ENCODE peak calls at places on chromosomes 3 and 15, in four cellular contexts. Q, S, U and I are unnamed samples.

GRCh38 chr3:157499342-157499963 is 3.8 kb downstream of the VEPH1 start:
- DNase-seq in S (peak), Q (no peak), U (no peak), I (peak)

GRCh38 chr3:522888-523287 is 326.3 kb downstream of the CHL1 start:
- DNase-seq in U (no peak), Q (no peak), S (no peak), I (no peak)

GRCh38 chr15:101597360-101597928 is 54.7 kb downstream of the TM2D3 start:
- DNase-seq in Q (no peak), S (no peak), U (no peak), I (no peak)

GRCh38 chr3:60542981-60543380 is 708.3 kb downstream of the FHIT start:
- DNase-seq in S (no peak), Q (no peak), U (no peak), I (no peak)

GRCh38 chr15:70753101-70753829 is 10.1 kb downstream of the UACA start:
- DNase-seq in U (no peak), S (no peak), Q (no peak), I (no peak)

GRCh38 chr3:188218571-188218970 is 64.6 kb downstream of the LPP start:
- DNase-seq in U (no peak), Q (no peak), S (no peak), I (no peak)

GRCh38 chr15:89071471-89071870 is 16.8 kb upstream of the ABHD2 start:
- DNase-seq in U (no peak), Q (no peak), S (no peak), I (no peak)

GRCh38 chr15:61232266-61232665 is 3.2 kb upstream of the RORA start:
- DNase-seq in Q (no peak), S (no peak), U (no peak), I (no peak)

GRCh38 chr3:144643778-144644191 is 672.2 kb downstream of the DIPK2A start:
- DNase-seq in Q (peak), U (no peak), S (no peak), I (no peak)

GRCh38 chr3:72907131-72907697 is 19.4 kb downstream of the GXYLT2 start:
- DNase-seq in Q (peak), U (no peak), S (no peak), I (no peak)

GRCh38 chr3:72960812-72961518 is 35.6 kb upstream of the PPP4R2 start:
- DNase-seq in U (no peak), Q (peak), S (no peak), I (no peak)

GRCh38 chr15:98896002-98896721 is 111.4 kb downstream of the PGPEP1L start:
- DNase-seq in Q (peak), U (no peak), S (no peak), I (no peak)

GRCh38 chr3:197225579-197225978 is 72.8 kb downstream of the DLG1 start:
- DNase-seq in S (no peak), U (no peak), Q (no peak), I (no peak)

GRCh38 chr15:73752817-73753214 is 335 bp downstream of the INSYN1 start:
- DNase-seq in U (no peak), S (peak), Q (no peak), I (no peak)

GRCh38 chr15:65917407-65917756 is 48.1 kb downstream of the RAB11A start:
- DNase-seq in Q (no peak), S (no peak), U (no peak), I (no peak)

GRCh38 chr15:65914981-65915925 is 46.0 kb downstream of the RAB11A start:
- DNase-seq in S (no peak), Q (no peak), U (no peak), I (no peak)

GRCh38 chr15:65916041-65916663 is 46.9 kb downstream of the RAB11A start:
- DNase-seq in S (no peak), Q (no peak), U (no peak), I (no peak)

GRCh38 chr15:65917936-65918335 is 48.6 kb downstream of the RAB11A start:
- DNase-seq in U (no peak), S (no peak), Q (no peak), I (no peak)

GRCh38 chr15:65916664-65917406 is 47.5 kb downstream of the RAB11A start:
- DNase-seq in Q (peak), U (no peak), S (peak), I (peak)
- TF ChIP-seq CTCF in Q (peak), U (no peak), S (peak), I (no peak)

GRCh38 chr15:69222002-69222474 is 61.6 kb downstream of the GLCE start:
- DNase-seq in S (no peak), Q (no peak), U (no peak), I (no peak)

GRCh38 chr15:69224383-69224782 is 63.9 kb downstream of the GLCE start:
- DNase-seq in U (no peak), Q (no peak), S (no peak), I (no peak)

GRCh38 chr15:69223083-69223813 is 62.8 kb downstream of the GLCE start:
- DNase-seq in Q (no peak), U (no peak), S (no peak), I (no peak)

GRCh38 chr15:69226028-69226355 is 65.6 kb downstream of the GLCE start:
- DNase-seq in S (no peak), U (no peak), Q (no peak), I (no peak)

GRCh38 chr15:69225355-69226027 is 65.1 kb downstream of the GLCE start:
- DNase-seq in Q (peak), U (no peak), S (no peak), I (no peak)
- TF ChIP-seq CTCF in Q (peak), U (no peak), S (peak), I (no peak)

GRCh38 chr15:50238263-50238662 is 27.3 kb downstream of the HDC start:
- DNase-seq in S (no peak), U (no peak), Q (no peak), I (no peak)
- TF ChIP-seq CTCF in S (no peak), U (no peak), Q (no peak), I (no peak)

GRCh38 chr3:53216723-53217122 is 39.1 kb downstream of the TKT start:
- DNase-seq in Q (no peak), U (no peak), S (peak), I (no peak)

GRCh38 chr3:53215816-53216215 is 40.0 kb downstream of the TKT start:
- DNase-seq in U (no peak), S (no peak), Q (no peak), I (no peak)

GRCh38 chr3:53217175-53217574 is 38.6 kb downstream of the TKT start:
- DNase-seq in Q (no peak), U (no peak), S (peak), I (no peak)

GRCh38 chr3:53213276-53213675 is 42.5 kb downstream of the TKT start:
- DNase-seq in U (no peak), Q (no peak), S (no peak), I (no peak)

DNA sequence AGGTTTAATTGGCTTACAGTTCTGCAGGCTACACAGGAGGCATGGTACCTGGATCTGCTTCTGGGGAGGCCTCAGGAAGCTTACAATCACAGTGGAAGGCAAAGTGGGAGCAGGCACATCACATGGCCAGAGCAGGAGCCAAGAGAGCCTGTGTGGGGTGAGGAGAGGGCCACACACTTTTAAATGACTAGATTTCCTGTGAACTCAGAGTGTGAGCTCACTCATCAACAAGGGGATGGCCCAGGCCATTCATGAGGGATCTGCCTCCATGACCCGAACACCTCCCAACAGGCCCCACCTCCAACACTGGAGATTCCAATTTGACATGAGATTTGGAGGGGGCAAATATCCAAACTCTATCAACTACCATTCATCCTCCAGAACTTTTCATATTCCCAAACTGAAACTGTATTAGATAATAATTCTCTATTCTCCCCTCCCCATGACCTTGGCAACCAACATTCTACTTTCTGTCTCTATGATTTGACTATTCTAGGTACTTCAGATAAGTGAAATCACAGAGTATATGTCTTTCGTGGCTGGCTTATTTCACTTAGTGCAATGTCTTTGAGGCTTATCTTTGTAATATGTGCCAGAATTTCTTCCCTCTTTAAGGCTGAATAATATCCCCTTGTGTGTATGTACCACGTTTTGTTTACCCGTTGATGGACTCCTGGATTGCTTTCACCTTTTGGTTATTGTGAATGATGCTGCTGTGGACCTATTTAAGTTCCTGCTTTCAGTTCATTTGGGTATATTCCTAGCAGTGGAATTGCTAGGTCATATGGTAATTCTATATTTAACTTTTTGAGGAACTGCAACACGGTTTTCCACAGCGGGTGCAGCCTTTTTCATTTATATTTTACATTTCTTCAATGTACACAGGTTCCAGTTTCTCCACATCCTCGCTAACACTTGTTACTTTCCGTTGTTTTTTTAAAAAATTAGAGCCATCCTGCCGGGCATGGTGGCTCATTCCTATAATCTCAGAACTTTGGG is 43.8 kb downstream of the TKT start:
- DNase-seq in S (no peak), U (no peak), Q (no peak), I (no peak)
- TF ChIP-seq CTCF in S (no peak), U (no peak), Q (no peak), I (no peak)

GRCh38 chr3:115839246-115839645 is 215.9 kb downstream of the GAP43 start:
- DNase-seq in Q (no peak), U (no peak), S (no peak), I (no peak)

GRCh38 chr3:115835946-115836345 is 212.6 kb downstream of the GAP43 start:
- DNase-seq in U (no peak), Q (no peak), S (no peak), I (no peak)

GRCh38 chr3:115834068-115834467 is 210.8 kb downstream of the GAP43 start:
- DNase-seq in Q (peak), U (no peak), S (no peak), I (no peak)

GRCh38 chr3:115838786-115839185 is 215.5 kb downstream of the GAP43 start:
- DNase-seq in Q (no peak), S (no peak), U (no peak), I (no peak)

GRCh38 chr3:115836944-115837343 is 213.6 kb downstream of the GAP43 start:
- DNase-seq in U (no peak), Q (peak), S (no peak), I (no peak)
- TF ChIP-seq CTCF in U (peak), Q (peak), S (peak), I (peak)

DNA sequence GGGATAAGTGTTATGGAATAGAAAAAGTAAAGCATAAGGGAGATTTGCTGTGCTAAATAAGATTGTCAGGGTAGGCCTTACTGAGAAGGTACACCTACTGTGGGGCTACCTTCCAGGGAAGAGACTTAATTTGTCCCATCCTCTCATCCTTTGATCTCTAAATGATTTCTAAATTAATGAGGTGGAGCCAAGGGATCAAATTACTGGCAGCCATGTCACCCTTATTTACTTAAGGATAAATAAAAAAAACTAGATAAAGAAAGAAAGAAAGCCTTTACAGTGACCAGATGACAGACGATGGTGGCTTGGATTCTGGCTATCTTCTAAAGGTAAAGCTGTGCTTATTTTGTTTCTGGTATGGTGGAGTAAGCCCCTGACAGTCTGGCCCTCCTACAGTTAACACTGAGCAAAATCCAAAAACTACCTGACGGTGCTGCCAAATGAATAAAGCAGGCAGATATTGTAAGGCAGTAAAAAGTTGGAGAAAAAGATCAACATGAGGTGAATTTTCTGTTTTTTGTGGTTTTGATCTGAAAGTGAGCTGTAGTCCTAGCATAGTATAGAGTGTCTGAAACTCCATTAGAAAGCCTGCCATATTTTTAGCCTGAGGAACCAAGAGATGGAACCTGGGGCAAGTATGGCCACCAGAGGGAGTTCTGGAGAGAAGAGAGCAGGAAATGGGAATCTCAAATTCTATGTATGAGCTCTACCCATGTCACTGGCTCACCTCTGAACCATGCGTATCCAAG is 285.1 kb upstream of the MANF start:
- DNase-seq in S (peak), U (no peak), Q (peak), I (peak)
- TF ChIP-seq CTCF in S (peak), U (peak), Q (peak), I (peak)

GRCh38 chr3:87771338-87772059 is 287.3 kb downstream of the CGGBP1 start:
- DNase-seq in U (no peak), Q (peak), S (peak), I (peak)
- TF ChIP-seq CTCF in U (peak), Q (peak), S (peak), I (peak)